ENCODE peak calls at places on chromosomes 5 and 9, in six cellular contexts. G is sigmoid colon, U is aorta, E is iPS DF 6.9, Z is tibial nerve, M is pancreas. X is an unnamed sample.

GRCh38 chr9:124309665-124310064 is 51.9 kb downstream of the NEK6 start:
- DNase-seq in G (no peak), U (peak; percentile 89), E (no peak), Z (no peak), M (no peak), X (no peak)

GRCh38 chr5:72443883-72444282 is 63.3 kb downstream of the ZNF366 start:
- DNase-seq in G (no peak), U (no peak), E (no peak), Z (no peak), M (no peak), X (no peak)

GRCh38 chr9:17744786-17745185 is 165.9 kb downstream of the SH3GL2 start:
- DNase-seq in G (no peak), U (no peak), E (peak; percentile 31), Z (no peak), M (no peak), X (no peak)

GRCh38 chr9:22773501-22774220 is 327.0 kb downstream of the DMRTA1 start:
- DNase-seq in G (no peak), U (no peak), E (no peak), Z (no peak), M (no peak), X (no peak)

GRCh38 chr9:134967547-134967930 is 49.8 kb upstream of the FCN1 start:
- DNase-seq in G (peak; percentile 50), U (peak; percentile 56), E (no peak), Z (no peak), M (no peak), X (no peak)

GRCh38 chr9:18357321-18357720 is 116.6 kb upstream of the ADAMTSL1 start:
- DNase-seq in G (no peak), U (no peak), E (no peak), Z (no peak), M (no peak), X (no peak)

GRCh38 chr9:120583958-120584369 is 4.0 kb upstream of the CDK5RAP2 start:
- DNase-seq in G (no peak), U (no peak), E (no peak), Z (no peak), M (peak; percentile 48), X (peak; percentile 62)

GRCh38 chr5:73867344-73868335 is 241.6 kb downstream of the ARHGEF28 start:
- DNase-seq in G (no peak), U (no peak), E (no peak), Z (no peak), M (no peak), X (no peak)

GRCh38 chr5:8114597-8115266 is 245.8 kb downstream of the MTRR start:
- DNase-seq in G (no peak), U (no peak), E (no peak), Z (no peak), M (no peak), X (no peak)

GRCh38 chr5:172867761-172868435 is 33.8 kb downstream of the ERGIC1 start:
- DNase-seq in G (no peak), U (no peak), E (no peak), Z (no peak), M (no peak), X (no peak)

GRCh38 chr9:87336914-87337333 is 160.7 kb upstream of the DAPK1 start:
- DNase-seq in G (no peak), U (no peak), E (no peak), Z (no peak), M (peak; percentile 54), X (no peak)

GRCh38 chr9:105413486-105414068 is 34.3 kb upstream of the FSD1L start:
- DNase-seq in G (no peak), U (no peak), E (no peak), Z (no peak), M (no peak), X (no peak)

GRCh38 chr9:99840061-99840460 is 18.4 kb downstream of the NR4A3 start:
- DNase-seq in G (no peak), U (no peak), E (no peak), Z (no peak), M (no peak), X (no peak)

GRCh38 chr9:131823701-131824146 is 83.8 kb upstream of the RAPGEF1 start:
- DNase-seq in G (no peak), U (no peak), E (no peak), Z (no peak), M (no peak), X (no peak)

GRCh38 chr9:120398286-120398685 is 181.7 kb downstream of the CDK5RAP2 start:
- DNase-seq in G (no peak), U (no peak), E (no peak), Z (no peak), M (no peak), X (no peak)

GRCh38 chr9:5670079-5670478 is 41.2 kb downstream of the RIC1 start:
- DNase-seq in G (no peak), U (no peak), E (no peak), Z (no peak), M (no peak), X (no peak)

GRCh38 chr5:154355141-154355611 is 90.6 kb upstream of the SAP30L start:
- DNase-seq in G (peak; percentile 43), U (no peak), E (no peak), Z (peak; percentile 56), M (no peak), X (no peak)

GRCh38 chr9:137064027-137064879 is 6.1 kb downstream of the SAPCD2 start:
- DNase-seq in G (peak; percentile 81), U (peak; percentile 91), E (no peak), Z (no peak), M (no peak), X (no peak)

GRCh38 chr5:22852807-22853670 is at the start of gene CDH12:
- DNase-seq in G (no peak), U (no peak), E (peak; percentile 1), Z (no peak), M (no peak), X (no peak)

GRCh38 chr9:92324889-92325268 is 271 bp downstream of the NOL8 start:
- DNase-seq in G (peak; percentile 66), U (no peak), E (no peak), Z (no peak), M (no peak), X (no peak)

GRCh38 chr5:36090033-36090432 is 23.4 kb upstream of the UGT3A2 start:
- DNase-seq in G (no peak), U (no peak), E (peak; percentile 64), Z (no peak), M (no peak), X (no peak)

DNA sequence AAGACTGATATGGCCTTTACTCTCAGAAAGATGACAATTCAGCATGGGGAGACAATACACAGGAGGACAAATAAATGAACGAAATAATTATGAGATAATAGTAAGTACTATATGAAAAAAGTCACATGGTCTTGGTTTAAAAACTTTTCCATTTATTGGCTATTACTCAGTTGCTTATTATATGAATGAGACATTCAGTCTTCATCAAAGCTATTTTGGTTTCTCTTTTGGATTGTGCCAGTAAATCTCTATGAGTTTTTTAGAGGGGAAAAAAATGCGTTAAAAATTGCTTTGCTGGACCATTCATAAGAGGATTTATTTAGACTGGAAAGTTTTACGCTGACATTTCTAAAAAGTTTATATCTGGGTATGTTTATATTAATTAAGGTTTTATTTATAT is 137.7 kb downstream of the AOPEP start:
- DNase-seq in G (no peak), U (no peak), E (no peak), Z (no peak), M (no peak), X (no peak)
- H3K4me1 ChIP-seq in G (no peaks in the 10 kb centered on the region), U (peaks cover 11% of the 10 kb centered on the region), E (no peaks in the 10 kb centered on the region), Z (peaks cover 44% of the 10 kb centered on the region), M (peaks cover 20% of the 10 kb centered on the region), X (peaks cover 55% of the 10 kb centered on the region)

GRCh38 chr5:132370241-132370820 is 821 bp downstream of the SLC22A5 start:
- DNase-seq in G (no peak), U (no peak), E (no peak), Z (no peak), M (peak; percentile 37), X (peak; percentile 56)
- H3K4me1 ChIP-seq in G (no peaks in the 10 kb centered on the region), U (peaks cover 3% of the 10 kb centered on the region), E (peaks cover 3% of the 10 kb centered on the region), Z (peaks cover 10% of the 10 kb centered on the region), M (no peaks in the 10 kb centered on the region), X (no peaks in the 10 kb centered on the region)

GRCh38 chr9:14212697-14213420 is 101.1 kb downstream of the NFIB start:
- DNase-seq in G (no peak), U (no peak), E (no peak), Z (no peak), M (no peak), X (no peak)

GRCh38 chr9:14213504-14213903 is 100.4 kb downstream of the NFIB start:
- DNase-seq in G (no peak), U (no peak), E (no peak), Z (no peak), M (no peak), X (no peak)

GRCh38 chr9:14214693-14215092 is 99.2 kb downstream of the NFIB start:
- DNase-seq in G (no peak), U (no peak), E (no peak), Z (no peak), M (no peak), X (no peak)

GRCh38 chr9:14215614-14216013 is 98.3 kb downstream of the NFIB start:
- DNase-seq in G (no peak), U (no peak), E (no peak), Z (no peak), M (no peak), X (no peak)

DNA sequence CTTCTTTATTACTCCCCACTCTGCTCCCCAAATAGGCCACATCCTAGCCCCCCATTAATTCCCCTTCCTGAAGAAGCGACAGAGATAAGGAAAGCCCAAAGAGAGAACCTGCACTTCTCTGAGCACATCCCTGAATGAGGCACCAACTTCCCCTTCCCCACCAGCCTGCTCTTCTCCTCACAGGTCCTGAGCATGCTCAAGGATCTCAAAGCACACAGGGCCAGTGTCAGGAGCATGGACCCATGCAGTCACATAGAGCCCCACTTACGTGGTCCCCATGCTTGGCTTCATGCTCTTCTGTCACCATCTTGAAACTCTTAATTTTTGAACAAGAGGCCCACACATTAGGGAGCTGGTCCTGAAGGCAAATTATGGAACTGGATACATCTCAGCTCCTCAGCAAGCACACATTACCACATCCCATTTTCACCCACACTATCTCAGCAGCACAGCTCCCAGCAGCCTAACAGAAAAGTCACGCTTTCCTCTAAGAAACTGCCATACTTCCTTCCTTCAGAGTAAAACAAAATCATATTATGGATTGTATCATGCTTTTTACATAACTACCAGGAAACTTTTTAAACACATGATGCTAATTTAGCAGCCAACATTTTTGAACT is 99.8 kb downstream of the NFIB start:
- DNase-seq in G (no peak), U (no peak), E (no peak), Z (no peak), M (no peak), X (no peak)
- H3K4me1 ChIP-seq in G (no peaks in the 10 kb centered on the region), U (peaks cover 8% of the 10 kb centered on the region), E (peaks cover 1% of the 10 kb centered on the region), Z (peaks cover 19% of the 10 kb centered on the region), M (peaks cover 53% of the 10 kb centered on the region), X (no peaks in the 10 kb centered on the region)

DNA sequence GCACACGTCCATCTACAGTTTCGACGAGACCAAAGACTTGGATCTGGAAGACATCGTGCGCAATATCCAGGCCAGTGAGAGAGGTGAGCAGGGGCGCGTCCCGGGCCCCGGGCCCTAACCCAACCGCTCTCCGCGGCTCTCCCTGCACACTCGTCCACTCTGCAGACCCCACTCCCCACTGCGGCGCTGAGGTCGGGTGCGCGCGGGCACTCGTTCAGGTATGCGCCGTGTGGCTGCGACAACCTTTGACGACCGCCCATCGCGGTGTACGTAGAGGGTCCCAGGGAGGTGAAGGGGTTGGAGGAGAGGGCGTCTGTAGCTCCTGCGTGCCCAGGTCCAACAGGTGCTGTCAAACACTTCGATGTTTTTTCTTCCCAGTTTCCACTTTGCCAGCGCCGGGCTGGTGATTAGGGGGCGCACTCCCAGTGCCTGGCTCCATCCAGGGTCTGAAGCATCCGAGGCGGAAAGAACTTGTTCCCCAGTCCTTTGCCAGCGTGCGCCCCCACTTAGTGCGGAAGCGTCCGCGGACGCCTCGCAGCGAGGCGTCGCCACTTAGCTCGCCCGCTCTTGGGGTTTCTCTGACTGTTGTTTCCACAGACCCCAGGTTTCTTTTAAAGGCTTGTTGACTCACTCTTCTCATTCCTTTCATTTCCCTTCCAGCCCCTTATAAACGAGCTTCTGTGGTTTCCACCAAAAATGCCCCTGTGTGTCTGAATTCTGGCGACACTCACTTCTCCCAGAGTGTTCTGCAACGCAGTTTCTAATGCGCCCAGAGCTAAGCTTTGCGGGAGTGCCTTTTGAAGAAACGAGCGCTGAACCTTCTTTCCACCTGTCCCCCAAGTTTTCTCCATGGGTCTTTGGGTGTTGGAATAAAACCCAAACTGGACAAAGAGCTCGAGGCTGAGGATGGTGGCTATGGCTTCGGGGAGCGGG is 1.6 kb downstream of the NPR3 start:
- DNase-seq in G (no peak), U (peak; percentile 75), E (no peak), Z (no peak), M (no peak), X (no peak)
- H3K4me1 ChIP-seq in G (no peaks in the 10 kb centered on the region), U (no peaks in the 10 kb centered on the region), E (peaks cover 7% of the 10 kb centered on the region), Z (peaks cover 10% of the 10 kb centered on the region), M (peaks cover 8% of the 10 kb centered on the region), X (no peaks in the 10 kb centered on the region)